ENCODE peak calls at places on chromosomes 5 and 9, in four cellular contexts. Y, F, K and Q are unnamed samples.

GRCh38 chr9:87119328-87119881 is 172.1 kb upstream of the GAS1 start:
- DNase-seq in Y (no peak), F (no peak), K (no peak), Q (peak; percentile 41)

GRCh38 chr9:130186051-130186450 is 13.8 kb downstream of the NCS1 start:
- DNase-seq in Y (no peak), F (no peak), K (no peak), Q (peak; percentile 33)

GRCh38 chr9:91847576-91847975 is 102.5 kb downstream of the ROR2 start:
- DNase-seq in Y (no peak), F (no peak), K (no peak), Q (no peak)

GRCh38 chr9:89815061-89815902 is 210.5 kb downstream of the GADD45G start:
- DNase-seq in Y (no peak), F (no peak), K (no peak), Q (no peak)

GRCh38 chr5:102758576-102758975 is 3.5 kb downstream of the PAM start:
- DNase-seq in Y (no peak), F (no peak), K (no peak), Q (no peak)

GRCh38 chr5:115838885-115839518 is 2.4 kb downstream of the ATG12 start:
- DNase-seq in Y (peak; percentile 26), F (peak; percentile 61), K (no peak), Q (peak; percentile 57)

GRCh38 chr5:157476699-157477408 is 16.8 kb downstream of the NIPAL4 start:
- DNase-seq in Y (peak; percentile 74), F (peak; percentile 75), K (no peak), Q (peak; percentile 67)

GRCh38 chr9:96395964-96396363 is 12.5 kb upstream of the SLC35D2 start:
- DNase-seq in Y (no peak), F (no peak), K (no peak), Q (no peak)

GRCh38 chr9:107019216-107019615 is 156.2 kb downstream of the ZNF462 start:
- DNase-seq in Y (no peak), F (no peak), K (no peak), Q (no peak)

GRCh38 chr5:71681282-71681681 is 37.8 kb upstream of the CARTPT start:
- DNase-seq in Y (no peak), F (no peak), K (no peak), Q (peak; percentile 76)

GRCh38 chr9:105295986-105296385 is 51.5 kb downstream of the SLC44A1 start:
- DNase-seq in Y (no peak), F (no peak), K (no peak), Q (peak; percentile 24)

GRCh38 chr9:100425758-100426157 is 1.2 kb upstream of the MSANTD3 start:
- DNase-seq in Y (no peak), F (no peak), K (no peak), Q (no peak)

GRCh38 chr9:80177949-80178480 is 606.2 kb downstream of the TLE4 start:
- DNase-seq in Y (no peak), F (no peak), K (no peak), Q (no peak)

GRCh38 chr5:140862441-140863295 is 6.1 kb upstream of the PCDHA11 start:
- DNase-seq in Y (no peak), F (no peak), K (no peak), Q (no peak)

DNA sequence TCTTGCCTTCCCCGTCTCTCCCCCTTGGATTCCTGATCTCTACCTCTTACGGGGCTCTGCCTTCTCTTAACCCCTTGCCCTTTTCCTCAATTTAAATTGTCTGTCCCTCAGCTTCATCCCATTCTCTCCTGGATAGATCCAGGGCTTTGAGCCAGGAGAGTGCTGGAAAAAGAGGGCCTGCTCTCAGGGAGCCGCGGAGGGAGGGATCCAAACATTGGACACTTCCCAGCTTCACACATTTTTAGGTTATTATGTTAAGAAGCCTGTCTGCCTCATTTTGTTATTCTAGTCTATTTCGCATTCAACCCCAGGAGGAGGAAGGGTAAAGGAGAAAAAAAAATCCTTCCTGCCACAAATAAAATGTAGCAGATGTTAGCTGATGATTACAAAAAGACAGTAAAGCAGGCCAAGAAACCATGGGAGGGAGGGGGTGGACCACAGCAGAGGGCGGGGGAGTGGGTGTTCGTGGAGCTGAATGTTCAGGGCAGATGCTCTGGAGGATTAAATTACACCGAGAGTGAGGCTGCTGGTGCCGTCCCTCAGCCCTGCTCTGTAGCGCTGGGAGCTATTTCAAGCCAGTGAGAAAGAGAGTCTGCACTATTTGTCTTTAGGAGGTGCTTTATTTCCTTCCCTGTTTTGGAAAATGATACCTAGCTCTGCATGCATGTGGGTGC is 60.5 kb upstream of the ZFR start:
- DNase-seq in Y (no peak), F (no peak), K (no peak), Q (peak; percentile 95)
- TF ChIP-seq MYC in Y (no peak), F (no peak), K (no peak), Q (no peak)

DNA sequence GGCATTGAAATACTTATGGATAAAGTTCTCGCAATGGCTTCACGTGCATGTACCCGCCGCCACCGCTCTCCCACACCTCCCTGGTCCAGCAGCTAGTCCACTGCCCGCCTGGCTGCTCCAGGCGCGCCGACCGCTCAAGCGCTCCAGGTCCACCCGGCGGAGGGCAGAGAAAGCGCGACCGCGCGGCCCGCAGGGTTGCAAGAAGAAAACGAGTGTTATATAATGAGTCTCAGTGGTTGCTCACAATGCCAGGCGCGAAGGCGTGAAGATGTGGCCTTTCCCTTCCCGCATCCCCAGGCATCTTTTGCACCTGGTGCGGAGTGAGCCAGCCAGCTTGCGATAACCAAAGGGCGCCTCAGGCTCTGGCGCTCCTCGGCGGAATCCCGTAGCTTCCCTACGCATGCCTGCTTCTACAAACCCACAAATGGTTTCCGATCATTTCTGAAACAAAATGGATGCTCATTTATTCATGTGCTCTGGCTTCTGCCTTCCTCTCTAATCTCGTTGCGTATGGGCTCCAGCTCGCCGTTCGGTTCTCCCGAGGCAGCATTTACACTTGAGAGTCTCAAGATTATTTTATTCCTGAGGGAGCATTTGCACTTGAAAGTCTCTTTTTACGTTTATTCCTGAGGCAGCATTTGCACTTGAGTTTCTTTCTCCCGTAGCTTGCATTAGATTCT is 25.7 kb downstream of the CDKN2A start:
- DNase-seq in Y (no peak), F (no peak), K (no peak), Q (peak; percentile 57)
- TF ChIP-seq POLR2AphosphoS5 in Y (no peak), F (no peak), K (no peak), Q (no peak)

DNA sequence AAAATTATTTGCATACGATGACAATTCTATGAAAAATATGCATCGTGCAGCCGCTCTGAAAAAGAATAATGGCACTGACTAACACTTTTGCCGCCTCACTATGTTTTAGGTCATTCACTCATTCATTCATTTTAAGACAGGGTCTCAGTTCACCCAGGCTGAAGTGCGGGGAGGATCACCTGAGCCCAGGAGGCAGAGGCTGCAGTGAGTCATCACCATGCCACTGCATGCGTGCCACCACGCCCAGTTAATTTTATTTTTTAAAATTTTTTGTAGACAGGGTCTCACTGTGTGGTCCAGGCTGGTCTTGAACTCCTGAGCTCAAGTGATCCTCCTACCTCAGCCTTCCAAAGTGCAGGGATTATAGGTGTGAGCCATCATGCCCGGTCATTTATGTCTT is 37.0 kb downstream of the RAPGEF1 start:
- DNase-seq in Y (no peak), F (no peak), K (no peak), Q (no peak)
- H3K79me2 ChIP-seq in Y (peaks cover 16% of the 10 kb centered on the region), F (peaks cover 53% of the 10 kb centered on the region), K (peaks cover 97% of the 10 kb centered on the region), Q (peaks cover 95% of the 10 kb centered on the region)

DNA sequence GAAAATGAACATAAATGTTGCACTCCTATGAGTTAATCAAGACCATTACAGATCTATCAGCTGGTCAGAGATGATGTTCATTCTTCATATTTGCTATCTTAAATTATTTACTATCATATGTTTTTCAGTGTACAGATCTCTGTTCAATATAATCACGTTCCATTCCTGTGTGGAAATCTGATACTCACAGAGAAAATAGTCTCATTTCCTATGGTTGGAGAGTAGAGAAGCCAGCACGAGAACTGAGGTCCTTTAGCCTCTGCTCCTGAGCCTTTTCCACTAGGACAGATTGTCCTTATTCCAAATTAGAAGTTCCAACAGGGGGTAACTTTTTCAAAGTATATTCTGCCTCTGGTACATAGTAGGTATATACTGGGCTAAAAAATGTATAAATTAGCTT is 29.2 kb downstream of the UGCG start:
- DNase-seq in Y (no peak), F (no peak), K (no peak), Q (peak; percentile 50)
- TF ChIP-seq MYC in Y (no peak), F (no peak), K (no peak), Q (no peak)

GRCh38 chr9:127336708-127337352 is 60.1 kb upstream of the SLC2A8 start:
- DNase-seq in Y (no peak), F (peak; percentile 16), K (no peak), Q (peak; percentile 98)
- TF ChIP-seq POLR2AphosphoS5 in Y (no peak), F (no peak), K (no peak), Q (peak; percentile 90)

DNA sequence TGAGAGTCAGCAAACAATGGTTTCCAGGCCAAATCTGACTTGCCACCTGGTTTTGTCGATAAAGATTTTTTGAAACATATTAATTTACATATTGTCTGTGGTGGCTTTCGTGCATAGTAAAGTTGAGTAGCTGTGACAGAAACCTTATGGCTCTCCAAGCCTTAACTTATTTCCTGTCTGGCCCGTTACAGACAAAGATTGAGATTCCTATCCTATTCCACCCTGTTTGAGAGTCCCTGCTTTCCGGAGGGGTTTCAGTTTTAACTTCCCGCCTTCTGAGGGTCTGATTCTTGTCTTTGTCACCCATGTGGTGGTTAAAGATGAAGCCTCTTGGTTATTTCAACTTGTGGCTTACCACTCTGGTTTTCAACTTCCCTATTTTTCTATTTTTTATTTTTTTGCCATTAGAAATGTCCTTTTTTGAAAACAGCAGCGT is 11.4 kb downstream of the OTULIN start:
- DNase-seq in Y (no peak), F (no peak), K (peak; percentile 55), Q (no peak)
- H3K79me2 ChIP-seq in Y (peaks cover 74% of the 10 kb centered on the region), F (peaks cover 68% of the 10 kb centered on the region), K (peaks cover 95% of the 10 kb centered on the region), Q (peaks cover 65% of the 10 kb centered on the region)

DNA sequence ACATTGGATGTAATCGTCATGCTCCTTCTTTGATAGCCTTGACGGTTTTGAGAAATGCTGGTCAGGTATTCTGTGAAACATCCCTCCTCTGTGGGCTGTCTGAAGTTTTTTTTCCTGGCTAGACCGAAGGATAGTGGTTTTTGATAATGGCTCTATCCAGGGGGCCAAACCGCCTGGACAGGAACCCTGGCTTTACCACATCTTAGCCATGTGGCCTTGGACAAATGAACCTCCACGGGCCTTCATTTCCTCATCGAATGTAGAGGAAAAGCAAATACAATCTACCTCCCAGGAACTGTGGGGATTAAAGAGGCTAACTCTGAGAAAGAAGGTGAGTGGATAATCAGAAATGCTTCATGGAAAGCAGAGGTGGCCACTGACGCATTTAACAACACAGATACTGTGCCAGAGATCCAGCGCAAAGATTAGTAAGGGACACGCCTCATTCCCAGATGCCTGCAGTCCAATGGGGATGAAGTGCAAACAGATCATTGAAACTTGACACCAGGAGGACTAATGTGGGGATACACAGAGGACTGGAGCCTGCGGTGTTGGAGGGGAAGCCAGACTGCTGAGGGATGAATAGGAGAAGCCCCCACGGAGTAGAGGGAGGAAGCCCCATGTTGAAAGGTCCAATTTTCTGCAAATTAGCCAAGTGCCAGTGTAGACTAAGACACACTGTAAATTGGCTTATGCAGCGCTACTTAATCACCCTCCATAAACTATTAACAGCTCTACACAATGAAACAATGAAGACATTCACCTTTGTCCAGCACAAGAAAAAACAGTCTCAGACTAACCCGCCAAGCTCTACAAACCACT is 41.6 kb downstream of the MYO10 start:
- DNase-seq in Y (no peak), F (peak; percentile 75), K (no peak), Q (peak; percentile 67)
- TF ChIP-seq MYC in Y (no peak), F (no peak), K (no peak), Q (no peak)